ENCODE peak calls at places on chromosomes 5 and 9, in ten cellular contexts. T is heart left ventricle; X is fibroblast of the conjunctiva; A is frontal cortex; G is RPMI8226; Q is NCI-H1092 treated with DMSO at 0.1 percent for 48 hours; M is endothelial cell; K is stimulated activated CD8-positive, alpha-beta memory T cell treated with anti-CD3 and anti-CD28 coated beads, Interleukin-15, amount 100 ng/mL, for 4 hours; N is epithelial cell of esophagus; P is stimulated activated CD4-positive, alpha-beta T cell treated with anti-CD3 and anti-CD28 coated beads, Interleukin-4, amount 100 ng/mL, for 1 hour. W is an unnamed sample.

GRCh38 chr5:2895196-2895595 is 143.7 kb upstream of the IRX2 start:
- DNase-seq in T (no peak), X (no peak), A (no peak), G (no peak), Q (no peak), M (no peak), K (no peak), N (no peak), P (no peak), W (no peak)

GRCh38 chr9:33813712-33814641 is 3.0 kb upstream of the UBE2R2 start:
- DNase-seq in T (no peak), X (peak), A (peak), G (peak), Q (peak), M (no peak), K (no peak), N (peak), P (no peak), W (peak)

GRCh38 chr9:35277171-35277520 is 115.3 kb downstream of the UNC13B start:
- DNase-seq in T (no peak), X (no peak), A (no peak), G (no peak), Q (no peak), M (no peak), K (no peak), N (no peak), P (no peak), W (peak)

GRCh38 chr9:133103183-133103986 is 17.7 kb downstream of the RALGDS start:
- DNase-seq in T (peak), X (no peak), A (peak), G (peak), Q (peak), M (peak), K (no peak), N (peak), P (peak), W (peak)

GRCh38 chr9:126705311-126705766 is 91.6 kb downstream of the LMX1B start:
- DNase-seq in T (peak), X (peak), A (peak), G (peak), Q (peak), M (peak), K (peak), N (peak), P (peak), W (peak)

GRCh38 chr5:13248236-13248635 is 696.3 kb downstream of the DNAH5 start:
- DNase-seq in T (no peak), X (no peak), A (no peak), G (no peak), Q (no peak), M (no peak), K (no peak), N (peak), P (no peak), W (peak)

GRCh38 chr5:111422747-111423455 is 89.4 kb downstream of the STARD4 start:
- DNase-seq in T (no peak), X (no peak), A (no peak), G (no peak), Q (no peak), M (no peak), K (no peak), N (no peak), P (no peak), W (no peak)

GRCh38 chr5:150409638-150410523 is 2.8 kb downstream of the CD74 start:
- DNase-seq in T (peak), X (peak), A (peak), G (peak), Q (peak), M (peak), K (no peak), N (peak), P (peak), W (peak)

GRCh38 chr9:136283291-136284235 is 20.3 kb downstream of the CCDC187 start:
- DNase-seq in T (peak), X (peak), A (peak), G (peak), Q (peak), M (peak), K (peak), N (peak), P (peak), W (peak)

GRCh38 chr5:9212605-9213004 is 333.3 kb downstream of the SEMA5A start:
- DNase-seq in T (no peak), X (no peak), A (no peak), G (no peak), Q (no peak), M (no peak), K (no peak), N (peak), P (no peak), W (no peak)

GRCh38 chr5:150895431-150896428 is 9.1 kb downstream of the ZNF300 start:
- DNase-seq in T (no peak), X (no peak), A (no peak), G (no peak), Q (no peak), M (no peak), K (no peak), N (no peak), P (no peak), W (no peak)

GRCh38 chr9:134547161-134548100 is 94.2 kb upstream of the COL5A1 start:
- DNase-seq in T (no peak), X (no peak), A (no peak), G (no peak), Q (no peak), M (no peak), K (no peak), N (no peak), P (no peak), W (no peak)

GRCh38 chr9:84669293-84670105 is at the start of gene NTRK2:
- DNase-seq in T (peak), X (no peak), A (peak), G (peak), Q (peak), M (peak), K (no peak), N (peak), P (no peak), W (peak)

GRCh38 chr9:136943291-136944093 is 1.0 kb downstream of the FBXW5 start:
- DNase-seq in T (peak), X (no peak), A (peak), G (peak), Q (no peak), M (peak), K (no peak), N (peak), P (peak), W (peak)

GRCh38 chr5:155735388-155735787 is 591.6 kb upstream of the SGCD start:
- DNase-seq in T (peak), X (no peak), A (no peak), G (no peak), Q (peak), M (no peak), K (no peak), N (peak), P (no peak), W (no peak)

GRCh38 chr9:136995772-136996308 is 528 bp downstream of the CLIC3 start:
- DNase-seq in T (peak), X (no peak), A (peak), G (no peak), Q (peak), M (no peak), K (no peak), N (peak), P (no peak), W (peak)

GRCh38 chr5:180950291-180950949 is 38.2 kb upstream of the BTNL3 start:
- DNase-seq in T (no peak), X (no peak), A (no peak), G (no peak), Q (no peak), M (no peak), K (no peak), N (peak), P (no peak), W (no peak)

W was measured in fibroblast of lung.